ENCODE peak calls at places on chromosomes 13 and 19, in four cellular contexts. One of them, this sample, is unnamed.

GRCh38 chr13:28049880-28050871 is 50.2 kb downstream of the FLT3 start:
- DNase-seq in NCI-H524: no peak
- DNase-seq in germinal center: no peak
- DNase-seq in activated naive CD4-positive, alpha-beta T cell treated with anti-CD3 and anti-CD28 coated beads for 36 hours: no peak
- DNase-seq in this sample: no peak

GRCh38 chr19:46000497-46001246 is 5.4 kb downstream of the CCDC61 start:
- DNase-seq in NCI-H524: no peak
- DNase-seq in germinal center: peak
- DNase-seq in activated naive CD4-positive, alpha-beta T cell treated with anti-CD3 and anti-CD28 coated beads for 36 hours: peak
- DNase-seq in this sample: peak

GRCh38 chr19:12703056-12703455 is 6.6 kb upstream of the FBXW9 start:
- DNase-seq in NCI-H524: peak
- DNase-seq in germinal center: peak
- DNase-seq in activated naive CD4-positive, alpha-beta T cell treated with anti-CD3 and anti-CD28 coated beads for 36 hours: no peak
- DNase-seq in this sample: peak

GRCh38 chr19:7528192-7528519 is 5.7 kb downstream of the MCOLN1 start:
- DNase-seq in NCI-H524: no peak
- DNase-seq in germinal center: no peak
- DNase-seq in activated naive CD4-positive, alpha-beta T cell treated with anti-CD3 and anti-CD28 coated beads for 36 hours: no peak
- DNase-seq in this sample: no peak

GRCh38 chr19:9819590-9819898 is 665 bp upstream of the FBXL12 start:
- DNase-seq in NCI-H524: no peak
- DNase-seq in germinal center: no peak
- DNase-seq in activated naive CD4-positive, alpha-beta T cell treated with anti-CD3 and anti-CD28 coated beads for 36 hours: no peak
- DNase-seq in this sample: no peak

GRCh38 chr19:56351208-56351607 is 36.6 kb upstream of the ZSCAN5A start:
- DNase-seq in NCI-H524: no peak
- DNase-seq in germinal center: no peak
- DNase-seq in activated naive CD4-positive, alpha-beta T cell treated with anti-CD3 and anti-CD28 coated beads for 36 hours: no peak
- DNase-seq in this sample: no peak

GRCh38 chr19:11699931-11700794 is 38.6 kb downstream of the ZNF823 start:
- DNase-seq in NCI-H524: no peak
- DNase-seq in germinal center: peak
- DNase-seq in activated naive CD4-positive, alpha-beta T cell treated with anti-CD3 and anti-CD28 coated beads for 36 hours: peak
- DNase-seq in this sample: no peak

GRCh38 chr13:47226516-47226915 is 329.7 kb upstream of the HTR2A start:
- DNase-seq in NCI-H524: no peak
- DNase-seq in germinal center: no peak
- DNase-seq in activated naive CD4-positive, alpha-beta T cell treated with anti-CD3 and anti-CD28 coated beads for 36 hours: no peak
- DNase-seq in this sample: no peak

GRCh38 chr13:111040821-111041220 is 74.3 kb upstream of the ARHGEF7 start:
- DNase-seq in NCI-H524: no peak
- DNase-seq in germinal center: no peak
- DNase-seq in activated naive CD4-positive, alpha-beta T cell treated with anti-CD3 and anti-CD28 coated beads for 36 hours: no peak
- DNase-seq in this sample: no peak

GRCh38 chr13:25062479-25062878 is 33.5 kb upstream of the PABPC3 start:
- DNase-seq in NCI-H524: no peak
- DNase-seq in germinal center: no peak
- DNase-seq in activated naive CD4-positive, alpha-beta T cell treated with anti-CD3 and anti-CD28 coated beads for 36 hours: no peak
- DNase-seq in this sample: no peak

GRCh38 chr19:11288349-11288748 is 7.6 kb upstream of the TSPAN16 start:
- DNase-seq in NCI-H524: no peak
- DNase-seq in germinal center: no peak
- DNase-seq in activated naive CD4-positive, alpha-beta T cell treated with anti-CD3 and anti-CD28 coated beads for 36 hours: no peak
- DNase-seq in this sample: peak

GRCh38 chr19:18794029-18794313 is 2.9 kb upstream of the COMP start:
- DNase-seq in NCI-H524: no peak
- DNase-seq in germinal center: no peak
- DNase-seq in activated naive CD4-positive, alpha-beta T cell treated with anti-CD3 and anti-CD28 coated beads for 36 hours: no peak
- DNase-seq in this sample: no peak

GRCh38 chr13:88042489-88042888 is 371.3 kb downstream of the SLITRK5 start:
- DNase-seq in NCI-H524: no peak
- DNase-seq in germinal center: no peak
- DNase-seq in activated naive CD4-positive, alpha-beta T cell treated with anti-CD3 and anti-CD28 coated beads for 36 hours: no peak
- DNase-seq in this sample: no peak

GRCh38 chr13:111899714-111900389 is 167.1 kb upstream of the SOX1 start:
- DNase-seq in NCI-H524: no peak
- DNase-seq in germinal center: no peak
- DNase-seq in activated naive CD4-positive, alpha-beta T cell treated with anti-CD3 and anti-CD28 coated beads for 36 hours: no peak
- DNase-seq in this sample: no peak

GRCh38 chr19:4506449-4507149 is 11.7 kb downstream of the PLIN4 start:
- DNase-seq in NCI-H524: no peak
- DNase-seq in germinal center: no peak
- DNase-seq in activated naive CD4-positive, alpha-beta T cell treated with anti-CD3 and anti-CD28 coated beads for 36 hours: peak
- DNase-seq in this sample: no peak

GRCh38 chr19:52542984-52543664 is 15.7 kb downstream of the ZNF808 start:
- DNase-seq in NCI-H524: no peak
- DNase-seq in germinal center: no peak
- DNase-seq in activated naive CD4-positive, alpha-beta T cell treated with anti-CD3 and anti-CD28 coated beads for 36 hours: peak
- DNase-seq in this sample: no peak

GRCh38 chr19:48595833-48596232 is 10.7 kb upstream of the SPACA4 start:
- DNase-seq in NCI-H524: no peak
- DNase-seq in germinal center: no peak
- DNase-seq in activated naive CD4-positive, alpha-beta T cell treated with anti-CD3 and anti-CD28 coated beads for 36 hours: no peak
- DNase-seq in this sample: no peak

GRCh38 chr13:99896712-99897440 is 74.7 kb downstream of the ZIC5 start:
- DNase-seq in NCI-H524: no peak
- DNase-seq in germinal center: no peak
- DNase-seq in activated naive CD4-positive, alpha-beta T cell treated with anti-CD3 and anti-CD28 coated beads for 36 hours: no peak
- DNase-seq in this sample: no peak

GRCh38 chr19:48858984-48859710 is 9.3 kb downstream of the PLEKHA4 start:
- DNase-seq in NCI-H524: no peak
- DNase-seq in germinal center: peak
- DNase-seq in activated naive CD4-positive, alpha-beta T cell treated with anti-CD3 and anti-CD28 coated beads for 36 hours: peak
- DNase-seq in this sample: peak

GRCh38 chr19:17304386-17305047 is 1.2 kb upstream of the MRPL34 start:
- DNase-seq in NCI-H524: no peak
- DNase-seq in germinal center: no peak
- DNase-seq in activated naive CD4-positive, alpha-beta T cell treated with anti-CD3 and anti-CD28 coated beads for 36 hours: no peak
- DNase-seq in this sample: no peak

GRCh38 chr19:28878862-28879566 is 333.9 kb downstream of the UQCRFS1 start:
- DNase-seq in NCI-H524: peak
- DNase-seq in germinal center: peak
- DNase-seq in activated naive CD4-positive, alpha-beta T cell treated with anti-CD3 and anti-CD28 coated beads for 36 hours: peak
- DNase-seq in this sample: peak

GRCh38 chr13:36847541-36848045 is 28.6 kb downstream of the RFXAP start:
- DNase-seq in NCI-H524: no peak
- DNase-seq in germinal center: no peak
- DNase-seq in activated naive CD4-positive, alpha-beta T cell treated with anti-CD3 and anti-CD28 coated beads for 36 hours: no peak
- DNase-seq in this sample: no peak

GRCh38 chr19:28472843-28473242 is 740.1 kb downstream of the UQCRFS1 start:
- DNase-seq in NCI-H524: no peak
- DNase-seq in germinal center: no peak
- DNase-seq in activated naive CD4-positive, alpha-beta T cell treated with anti-CD3 and anti-CD28 coated beads for 36 hours: no peak
- DNase-seq in this sample: no peak

GRCh38 chr13:36820222-36820621 is 1.2 kb downstream of the RFXAP start:
- DNase-seq in NCI-H524: no peak
- DNase-seq in germinal center: no peak
- DNase-seq in activated naive CD4-positive, alpha-beta T cell treated with anti-CD3 and anti-CD28 coated beads for 36 hours: no peak
- DNase-seq in this sample: peak

GRCh38 chr19:51020988-51021651 is 1.6 kb upstream of the KLK10 start:
- DNase-seq in NCI-H524: peak
- DNase-seq in germinal center: no peak
- DNase-seq in activated naive CD4-positive, alpha-beta T cell treated with anti-CD3 and anti-CD28 coated beads for 36 hours: peak
- DNase-seq in this sample: no peak

GRCh38 chr13:100210966-100211710 is 122.2 kb downstream of the PCCA start:
- DNase-seq in NCI-H524: no peak
- DNase-seq in germinal center: no peak
- DNase-seq in activated naive CD4-positive, alpha-beta T cell treated with anti-CD3 and anti-CD28 coated beads for 36 hours: no peak
- DNase-seq in this sample: no peak

GRCh38 chr13:95982144-95982543 is 71.1 kb downstream of the UGGT2 start:
- DNase-seq in NCI-H524: no peak
- DNase-seq in germinal center: no peak
- DNase-seq in activated naive CD4-positive, alpha-beta T cell treated with anti-CD3 and anti-CD28 coated beads for 36 hours: no peak
- DNase-seq in this sample: no peak